ENCODE peak calls at places on chromosomes 2 and 18, in six cellular contexts. T, W, K, J, F and L are unnamed samples. For H3K4me1, the result is how much of the 10 kb centered on the place peaks cover.

GRCh38 chr2:27798948-27799645 is 27.6 kb downstream of the MRPL33 start:
- ATAC-seq in T (peak), W (no peak), K (peak), J (no peak), F (no peak), L (peak)

GRCh38 chr2:38602136-38602731 is 494 bp downstream of the HNRNPLL start:
- ATAC-seq in T (peak), W (peak), K (peak), J (peak), F (peak), L (no peak)

GRCh38 chr18:41617592-41617991 is 337.4 kb upstream of the PIK3C3 start:
- ATAC-seq in T (no peak), W (no peak), K (no peak), J (no peak), F (no peak), L (no peak)

GRCh38 chr2:178280261-178280852 is 86.0 kb downstream of the OSBPL6 start:
- ATAC-seq in T (peak), W (peak), K (peak), J (peak), F (peak), L (peak)

GRCh38 chr2:1593371-1594205 is 150.7 kb downstream of the PXDN start:
- ATAC-seq in T (peak), W (peak), K (peak), J (no peak), F (no peak), L (no peak)

GRCh38 chr2:37636209-37637077 is 35.0 kb downstream of the CDC42EP3 start:
- ATAC-seq in T (no peak), W (no peak), K (no peak), J (no peak), F (no peak), L (no peak)

GRCh38 chr2:235218486-235218907 is 266.7 kb downstream of the SH3BP4 start:
- ATAC-seq in T (no peak), W (no peak), K (no peak), J (no peak), F (no peak), L (no peak)

GRCh38 chr18:23458830-23459529 is 5.9 kb downstream of the RIOK3 start:
- ATAC-seq in T (peak), W (no peak), K (peak), J (peak), F (peak), L (no peak)

GRCh38 chr2:240922234-240922981 is 16.3 kb downstream of the CROCC2 start:
- ATAC-seq in T (no peak), W (no peak), K (peak), J (no peak), F (no peak), L (no peak)

GRCh38 chr2:240919786-240920782 is 13.9 kb downstream of the CROCC2 start:
- ATAC-seq in T (no peak), W (peak), K (no peak), J (no peak), F (peak), L (no peak)

GRCh38 chr2:240919161-240919781 is 13.1 kb downstream of the CROCC2 start:
- ATAC-seq in T (no peak), W (no peak), K (no peak), J (no peak), F (no peak), L (no peak)

GRCh38 chr2:240921319-240922233 is 15.4 kb downstream of the CROCC2 start:
- ATAC-seq in T (peak), W (no peak), K (peak), J (peak), F (no peak), L (peak)

GRCh38 chr2:240920783-240921231 is 14.7 kb downstream of the CROCC2 start:
- ATAC-seq in T (no peak), W (no peak), K (no peak), J (no peak), F (no peak), L (no peak)
- TF ChIP-seq EP300 in T (no peak), W (no peak), K (no peak), J (no peak), F (no peak), L (no peak)

GRCh38 chr2:97663962-97664635 is at the start of gene ACTR1B:
- ATAC-seq in T (peak), W (peak), K (peak), J (peak), F (peak), L (peak)
- TF ChIP-seq POLR2A in T (peak), W (peak), K (peak), J (peak), F (peak), L (peak)

DNA sequence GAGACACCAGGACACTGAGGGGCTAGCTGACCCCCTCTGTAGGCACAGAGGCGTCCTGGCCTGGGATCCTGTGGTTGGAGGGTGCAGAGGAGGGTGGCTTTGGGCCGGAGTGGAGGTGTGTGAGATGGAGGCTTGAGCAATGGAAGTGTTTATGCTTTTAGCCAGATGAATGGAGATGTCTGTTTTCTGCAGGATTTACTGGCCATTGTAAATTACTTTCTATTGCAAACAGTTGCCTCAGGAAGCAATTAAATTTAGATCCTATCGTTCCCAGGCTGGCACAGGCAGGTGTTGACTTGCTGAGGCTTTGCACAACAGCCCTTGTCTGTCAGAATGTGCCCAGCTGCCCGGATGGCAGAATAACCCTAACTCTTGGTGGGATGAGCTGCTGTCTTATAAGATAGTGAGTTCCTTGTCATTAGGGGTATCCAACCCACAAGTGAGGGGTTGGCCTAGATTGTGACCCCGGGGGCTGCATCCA is 1.8 kb upstream of the ARID5A start:
- ATAC-seq in T (no peak), W (no peak), K (no peak), J (no peak), F (no peak), L (no peak)
- H3K4me1 ChIP-seq in T (half or more), W (half or more), K (under half), J (half or more), F (under half), L (half or more)

DNA sequence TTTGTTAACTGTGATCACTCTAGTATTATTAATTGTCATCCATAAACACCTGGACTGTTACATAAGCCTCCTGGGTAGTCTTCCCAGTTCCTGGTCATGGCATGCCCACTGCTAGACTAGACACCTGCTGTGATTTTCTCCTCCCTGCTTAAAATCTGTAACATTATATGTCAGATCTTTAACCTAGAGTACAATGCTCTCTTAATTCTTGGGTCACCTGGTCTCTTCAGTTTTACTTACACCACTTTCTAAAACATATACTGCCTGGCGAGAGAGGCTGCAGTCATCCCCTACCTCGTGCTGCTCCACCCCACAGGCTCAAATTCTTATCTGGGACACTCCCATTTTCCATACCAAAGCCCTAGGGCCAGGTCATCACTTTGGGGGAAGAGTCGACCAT is 161.3 kb downstream of the CDH2 start:
- ATAC-seq in T (no peak), W (no peak), K (no peak), J (no peak), F (no peak), L (no peak)
- TF ChIP-seq EP300 in T (no peak), W (no peak), K (no peak), J (no peak), F (no peak), L (no peak)

DNA sequence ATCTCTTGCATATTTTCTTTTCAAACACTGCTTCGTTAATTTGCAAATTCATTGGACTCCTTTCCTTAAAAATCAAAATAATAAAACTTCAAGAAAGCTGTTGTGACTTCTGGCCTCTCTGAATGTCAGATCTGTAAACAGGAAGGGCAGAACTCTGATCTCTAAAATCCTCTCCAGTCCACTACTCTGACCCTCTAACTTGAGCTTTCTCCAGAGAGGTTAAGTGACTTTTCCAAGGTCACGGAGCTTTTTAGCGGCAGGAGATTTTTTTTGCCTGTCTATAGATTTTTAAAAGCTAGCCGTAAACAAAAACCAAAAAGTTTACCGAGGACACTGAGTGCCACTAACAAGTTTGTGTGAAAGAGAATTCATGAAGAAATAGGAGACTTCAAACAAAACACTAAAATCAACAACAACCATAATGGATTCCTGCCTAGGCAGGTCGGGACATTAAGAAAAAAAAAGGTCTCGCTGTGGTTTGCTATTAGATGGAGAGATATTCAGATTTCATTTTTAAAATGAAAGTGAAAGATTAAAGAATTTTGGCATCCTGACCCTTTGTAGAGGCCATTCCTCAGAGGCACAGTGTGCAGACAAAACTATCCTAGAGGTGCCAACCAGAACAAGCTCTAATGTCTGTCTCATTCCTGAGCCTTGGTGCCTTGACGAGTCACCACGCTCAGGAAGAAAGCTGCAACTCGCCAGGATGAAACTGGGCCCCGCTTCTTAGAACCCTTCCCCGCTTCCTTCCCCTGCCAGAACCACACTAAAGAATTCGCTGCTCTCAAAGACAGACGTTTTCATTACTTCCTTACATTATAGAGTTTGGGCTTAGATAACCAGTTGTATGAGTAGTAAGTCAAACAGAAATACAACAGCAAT is 155.8 kb downstream of the TGIF1 start:
- ATAC-seq in T (peak), W (no peak), K (no peak), J (peak), F (peak), L (no peak)
- TF ChIP-seq POLR2A in T (no peak), W (no peak), K (no peak), J (no peak), F (no peak), L (no peak)

GRCh38 chr2:215883799-215884198 is 129.6 kb downstream of the MREG start:
- ATAC-seq in T (no peak), W (no peak), K (no peak), J (peak), F (no peak), L (no peak)

GRCh38 chr2:215882689-215883088 is 130.7 kb downstream of the MREG start:
- ATAC-seq in T (no peak), W (no peak), K (no peak), J (no peak), F (no peak), L (no peak)

GRCh38 chr2:215886026-215886425 is 127.3 kb downstream of the MREG start:
- ATAC-seq in T (no peak), W (peak), K (no peak), J (no peak), F (no peak), L (no peak)

GRCh38 chr2:215884741-215885140 is 128.6 kb downstream of the MREG start:
- ATAC-seq in T (peak), W (no peak), K (no peak), J (no peak), F (no peak), L (no peak)

GRCh38 chr2:215885621-215886020 is 127.7 kb downstream of the MREG start:
- ATAC-seq in T (peak), W (no peak), K (no peak), J (no peak), F (no peak), L (no peak)
- H3K4me1 ChIP-seq in T (under half), W (under half), K (under half), J (under half), F (under half), L (under half)

GRCh38 chr2:240579771-240580614 is 6.5 kb upstream of the CAPN10 start:
- ATAC-seq in T (peak), W (peak), K (peak), J (peak), F (peak), L (peak)
- TF ChIP-seq EP300 in T (no peak), W (peak), K (no peak), J (no peak), F (no peak), L (no peak)

DNA sequence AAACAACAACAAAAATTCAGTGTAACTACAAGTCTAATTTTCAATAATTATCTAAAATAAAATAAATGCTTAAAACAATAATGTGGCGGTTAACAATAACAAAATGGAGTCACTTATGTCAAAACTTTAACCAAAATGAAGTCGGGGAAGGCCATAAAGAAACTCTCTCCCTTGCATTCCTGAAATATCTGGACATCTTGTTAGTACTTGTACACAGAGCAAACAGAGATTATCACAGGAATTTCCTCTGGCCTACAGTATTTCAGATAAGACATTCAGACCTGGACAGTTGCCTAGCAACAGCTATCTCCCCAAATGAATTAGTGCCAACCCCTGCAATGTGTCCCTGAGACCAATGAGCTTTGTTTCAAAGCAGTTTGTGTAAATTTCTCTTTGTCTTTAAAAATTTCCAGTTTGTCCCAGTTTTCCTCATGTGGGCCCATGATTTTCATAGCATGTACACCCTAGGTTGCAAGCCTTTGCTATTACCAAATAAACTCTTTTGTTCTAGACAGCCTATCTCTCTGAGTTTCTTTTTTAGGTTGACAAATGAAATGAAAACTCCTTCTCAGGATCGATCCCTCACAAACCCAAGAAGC is 68.6 kb downstream of the EXOC6B start:
- ATAC-seq in T (no peak), W (peak), K (peak), J (no peak), F (no peak), L (no peak)
- TF ChIP-seq POLR2A in T (no peak), W (no peak), K (no peak), J (no peak), F (no peak), L (no peak)